ENCODE peak calls at places on chromosomes 16 and 17, in five cellular contexts. E, V, L, Q and C are unnamed samples.

GRCh38 chr16:19884021-19884485 is 595 bp downstream of the GPRC5B start:
- DNase-seq in V (no peak), L (no peak), E (no peak), Q (no peak), C (peak; percentile 47)

GRCh38 chr17:76281573-76282371 is 16.6 kb downstream of the UBALD2 start:
- DNase-seq in Q (no peak), L (no peak), E (no peak), V (no peak), C (no peak)

GRCh38 chr17:27670791-27671590 is 40.0 kb downstream of the LGALS9 start:
- DNase-seq in L (no peak), V (no peak), Q (no peak), E (no peak), C (peak; percentile 10)

GRCh38 chr17:81365601-81366585 is 29.4 kb upstream of the BAHCC1 start:
- DNase-seq in V (no peak), E (no peak), Q (peak; percentile 77), L (peak; percentile 54), C (no peak)

GRCh38 chr16:89010210-89010925 is 33.4 kb upstream of the CBFA2T3 start:
- DNase-seq in V (no peak), E (no peak), L (no peak), Q (no peak), C (no peak)

GRCh38 chr17:64120159-64120558 is 9.8 kb downstream of the ERN1 start:
- DNase-seq in L (no peak), Q (no peak), V (no peak), E (no peak), C (no peak)

GRCh38 chr17:79051306-79051705 is 23.3 kb upstream of the ENGASE start:
- DNase-seq in L (no peak), Q (no peak), V (no peak), E (no peak), C (no peak)

GRCh38 chr17:67696853-67697505 is 20.8 kb upstream of the NOL11 start:
- DNase-seq in Q (no peak), V (no peak), L (no peak), E (no peak), C (no peak)

GRCh38 chr16:87583453-87584131 is 18.7 kb upstream of the JPH3 start:
- DNase-seq in Q (peak; percentile 74), V (no peak), L (no peak), E (no peak), C (no peak)

GRCh38 chr16:67028167-67028554 is 788 bp upstream of the CBFB start:
- DNase-seq in Q (no peak), E (no peak), L (no peak), V (no peak), C (no peak)

GRCh38 chr17:57645950-57646686 is 99.0 kb downstream of the CCDC182 start:
- DNase-seq in V (peak; percentile 21), Q (no peak), E (no peak), L (no peak), C (no peak)

GRCh38 chr17:51427259-51428255 is 167.2 kb downstream of the UTP18 start:
- DNase-seq in V (peak; percentile 8), Q (no peak), E (no peak), L (no peak), C (no peak)

GRCh38 chr16:11956558-11956957 is 8.5 kb upstream of the TNFRSF17 start:
- DNase-seq in Q (no peak), E (no peak), V (no peak), L (no peak), C (no peak)

GRCh38 chr16:2422123-2422867 is 7.0 kb upstream of the CCNF start:
- DNase-seq in Q (no peak), E (no peak), L (no peak), V (no peak), C (no peak)

GRCh38 chr17:19021622-19022083 is 17.1 kb upstream of the FAM83G start:
- DNase-seq in E (no peak), Q (no peak), V (no peak), L (no peak), C (no peak)

GRCh38 chr16:85057212-85057889 is 29.8 kb downstream of the KIAA0513 start:
- DNase-seq in E (no peak), L (no peak), V (no peak), Q (no peak), C (no peak)

GRCh38 chr17:60676758-60677307 is 818 bp upstream of the BCAS3 start:
- DNase-seq in L (no peak), V (no peak), Q (no peak), E (no peak), C (no peak)

GRCh38 chr17:15444805-15445204 is 22.6 kb downstream of the CDRT4 start:
- DNase-seq in L (no peak), Q (no peak), V (no peak), E (no peak), C (no peak)

GRCh38 chr16:85393674-85394510 is 219.2 kb upstream of the GSE1 start:
- DNase-seq in L (no peak), Q (peak; percentile 73), E (no peak), V (no peak), C (no peak)